ENCODE peak calls at places on chromosomes 2 and 18, in seven cellular contexts. One of them, this sample, is unnamed.

GRCh38 chr2:107775791-107776190 is 50.9 kb upstream of the RGPD4 start:
- DNase-seq in WTC11: no peak
- DNase-seq in HEK293T: no peak
- DNase-seq in HepG2: no peak
- DNase-seq in HCT116: no peak
- DNase-seq in K562: no peak
- DNase-seq in H1: no peak
- DNase-seq in this sample: no peak

GRCh38 chr2:149004836-149005235 is 33.7 kb upstream of the LYPD6B start:
- DNase-seq in WTC11: no peak
- DNase-seq in HEK293T: no peak
- DNase-seq in HepG2: no peak
- DNase-seq in HCT116: no peak
- DNase-seq in K562: no peak
- DNase-seq in H1: no peak
- DNase-seq in this sample: no peak

GRCh38 chr2:262117-262516 is 1.7 kb downstream of the SH3YL1 start:
- DNase-seq in WTC11: no peak
- DNase-seq in HEK293T: no peak
- DNase-seq in HepG2: peak
- DNase-seq in HCT116: no peak
- DNase-seq in K562: no peak
- DNase-seq in H1: no peak
- DNase-seq in this sample: no peak

GRCh38 chr2:48213646-48214045 is 307.3 kb upstream of the FBXO11 start:
- DNase-seq in WTC11: no peak
- DNase-seq in HEK293T: no peak
- DNase-seq in HepG2: no peak
- DNase-seq in HCT116: no peak
- DNase-seq in K562: no peak
- DNase-seq in H1: no peak
- DNase-seq in this sample: no peak

GRCh38 chr2:190532581-190532980 is 1.9 kb downstream of the NEMP2 start:
- DNase-seq in WTC11: no peak
- DNase-seq in HEK293T: no peak
- DNase-seq in HepG2: no peak
- DNase-seq in HCT116: no peak
- DNase-seq in K562: no peak
- DNase-seq in H1: no peak
- DNase-seq in this sample: no peak

GRCh38 chr2:38386377-38386776 is 9.3 kb upstream of the ATL2 start:
- DNase-seq in WTC11: no peak
- DNase-seq in HEK293T: no peak
- DNase-seq in HepG2: no peak
- DNase-seq in HCT116: no peak
- DNase-seq in K562: peak
- DNase-seq in H1: no peak
- DNase-seq in this sample: no peak

GRCh38 chr2:35298493-35298892 is 1057.1 kb upstream of the CRIM1 start:
- DNase-seq in WTC11: no peak
- DNase-seq in HEK293T: no peak
- DNase-seq in HepG2: no peak
- DNase-seq in HCT116: no peak
- DNase-seq in K562: no peak
- DNase-seq in H1: no peak
- DNase-seq in this sample: no peak

GRCh38 chr2:126945118-126945517 is 46.4 kb downstream of the TEX51 start:
- DNase-seq in WTC11: no peak
- DNase-seq in HEK293T: no peak
- DNase-seq in HepG2: no peak
- DNase-seq in HCT116: no peak
- DNase-seq in K562: no peak
- DNase-seq in H1: no peak
- DNase-seq in this sample: no peak

GRCh38 chr2:75246441-75247167 is 47.3 kb upstream of the TACR1 start:
- DNase-seq in WTC11: no peak
- DNase-seq in HEK293T: no peak
- DNase-seq in HepG2: no peak
- DNase-seq in HCT116: no peak
- DNase-seq in K562: no peak
- DNase-seq in H1: no peak
- DNase-seq in this sample: no peak

GRCh38 chr2:142218471-142218870 is 87.7 kb upstream of the LRP1B start:
- DNase-seq in WTC11: no peak
- DNase-seq in HEK293T: no peak
- DNase-seq in HepG2: no peak
- DNase-seq in HCT116: no peak
- DNase-seq in K562: no peak
- DNase-seq in H1: no peak
- DNase-seq in this sample: no peak

GRCh38 chr2:230134496-230135073 is 65.9 kb upstream of the SLC16A14 start:
- DNase-seq in WTC11: no peak
- DNase-seq in HEK293T: no peak
- DNase-seq in HepG2: no peak
- DNase-seq in HCT116: no peak
- DNase-seq in K562: no peak
- DNase-seq in H1: no peak
- DNase-seq in this sample: no peak

GRCh38 chr2:234388591-234388990 is 108.3 kb downstream of the ARL4C start:
- DNase-seq in WTC11: no peak
- DNase-seq in HEK293T: no peak
- DNase-seq in HepG2: no peak
- DNase-seq in HCT116: no peak
- DNase-seq in K562: no peak
- DNase-seq in H1: no peak
- DNase-seq in this sample: no peak

GRCh38 chr2:184067502-184067901 is 530.8 kb upstream of the ZNF804A start:
- DNase-seq in WTC11: no peak
- DNase-seq in HEK293T: peak
- DNase-seq in HepG2: no peak
- DNase-seq in HCT116: no peak
- DNase-seq in K562: no peak
- DNase-seq in H1: no peak
- DNase-seq in this sample: no peak

GRCh38 chr2:16055848-16056580 is 115.7 kb downstream of the MYCN start:
- DNase-seq in WTC11: no peak
- DNase-seq in HEK293T: no peak
- DNase-seq in HepG2: no peak
- DNase-seq in HCT116: no peak
- DNase-seq in K562: no peak
- DNase-seq in H1: no peak
- DNase-seq in this sample: peak

GRCh38 chr2:112690853-112691390 is 29.9 kb upstream of the NT5DC4 start:
- DNase-seq in WTC11: peak
- DNase-seq in HEK293T: peak
- DNase-seq in HepG2: peak
- DNase-seq in HCT116: peak
- DNase-seq in K562: peak
- DNase-seq in H1: peak
- DNase-seq in this sample: no peak

GRCh38 chr2:3127710-3128109 is 249.9 kb downstream of the EIPR1 start:
- DNase-seq in WTC11: no peak
- DNase-seq in HEK293T: no peak
- DNase-seq in HepG2: no peak
- DNase-seq in HCT116: no peak
- DNase-seq in K562: no peak
- DNase-seq in H1: no peak
- DNase-seq in this sample: no peak

GRCh38 chr2:36451512-36451911 is 95.9 kb downstream of the CRIM1 start:
- DNase-seq in WTC11: no peak
- DNase-seq in HEK293T: no peak
- DNase-seq in HepG2: no peak
- DNase-seq in HCT116: no peak
- DNase-seq in K562: peak
- DNase-seq in H1: no peak
- DNase-seq in this sample: no peak

GRCh38 chr2:100529900-100530299 is 32.9 kb upstream of the PDCL3 start:
- DNase-seq in WTC11: no peak
- DNase-seq in HEK293T: no peak
- DNase-seq in HepG2: no peak
- DNase-seq in HCT116: no peak
- DNase-seq in K562: no peak
- DNase-seq in H1: no peak
- DNase-seq in this sample: no peak

GRCh38 chr2:110732422-110733413 is at the start of gene ACOXL:
- DNase-seq in WTC11: peak
- DNase-seq in HEK293T: no peak
- DNase-seq in HepG2: no peak
- DNase-seq in HCT116: peak
- DNase-seq in K562: peak
- DNase-seq in H1: peak
- DNase-seq in this sample: no peak

GRCh38 chr18:60070631-60071030 is 170.8 kb downstream of the PMAIP1 start:
- DNase-seq in WTC11: no peak
- DNase-seq in HEK293T: no peak
- DNase-seq in HepG2: no peak
- DNase-seq in HCT116: no peak
- DNase-seq in K562: no peak
- DNase-seq in H1: no peak
- DNase-seq in this sample: no peak

GRCh38 chr2:207331674-207332073 is 165.9 kb upstream of the KLF7 start:
- DNase-seq in WTC11: no peak
- DNase-seq in HEK293T: no peak
- DNase-seq in HepG2: no peak
- DNase-seq in HCT116: no peak
- DNase-seq in K562: no peak
- DNase-seq in H1: no peak
- DNase-seq in this sample: no peak

GRCh38 chr2:197504512-197504911 is 4.3 kb downstream of the HSPE1 start:
- DNase-seq in WTC11: no peak
- DNase-seq in HEK293T: no peak
- DNase-seq in HepG2: no peak
- DNase-seq in HCT116: no peak
- DNase-seq in K562: no peak
- DNase-seq in H1: no peak
- DNase-seq in this sample: no peak

GRCh38 chr2:197502685-197503084 is 2.5 kb downstream of the HSPE1 start:
- DNase-seq in WTC11: no peak
- DNase-seq in HEK293T: no peak
- DNase-seq in HepG2: no peak
- DNase-seq in HCT116: no peak
- DNase-seq in K562: no peak
- DNase-seq in H1: no peak
- DNase-seq in this sample: no peak

GRCh38 chr2:197500503-197501179 is 462 bp downstream of the HSPE1 start:
- DNase-seq in WTC11: no peak
- DNase-seq in HEK293T: no peak
- DNase-seq in HepG2: no peak
- DNase-seq in HCT116: no peak
- DNase-seq in K562: no peak
- DNase-seq in H1: no peak
- DNase-seq in this sample: no peak

GRCh38 chr2:197504000-197504399 is 3.8 kb downstream of the HSPE1 start:
- DNase-seq in WTC11: no peak
- DNase-seq in HEK293T: no peak
- DNase-seq in HepG2: no peak
- DNase-seq in HCT116: no peak
- DNase-seq in K562: no peak
- DNase-seq in H1: no peak
- DNase-seq in this sample: no peak

DNA sequence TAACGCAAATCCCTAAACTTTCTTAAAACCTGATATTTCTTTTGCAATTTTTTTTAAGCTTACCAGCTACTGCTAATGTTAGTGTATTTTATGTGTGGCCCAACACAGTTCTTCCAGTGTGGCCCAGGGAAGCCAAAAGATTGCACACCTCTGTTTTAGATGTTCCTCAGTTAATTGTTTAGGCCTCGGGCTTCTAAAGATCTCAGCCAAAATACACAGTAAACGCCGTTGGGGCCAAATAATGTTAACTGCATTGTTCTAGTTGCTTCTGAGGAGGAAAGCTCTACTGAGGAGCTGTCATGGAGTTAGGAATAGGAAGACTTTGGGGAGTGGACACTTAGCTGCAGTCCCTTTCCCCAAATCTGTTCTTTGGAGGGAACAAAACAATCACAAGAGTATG is 2.0 kb downstream of the HSPE1 start:
- DNase-seq in WTC11: no peak
- DNase-seq in HEK293T: no peak
- DNase-seq in HepG2: no peak
- DNase-seq in HCT116: no peak
- DNase-seq in K562: no peak
- DNase-seq in H1: no peak
- DNase-seq in this sample: no peak
- TF ChIP-seq SP1 in WTC11: no peak
- TF ChIP-seq SP1 in HEK293T: no peak
- TF ChIP-seq SP1 in HepG2: no peak
- TF ChIP-seq SP1 in HCT116: no peak
- TF ChIP-seq SP1 in K562: no peak
- TF ChIP-seq SP1 in H1: no peak
- TF ChIP-seq SP1 in this sample: no peak

GRCh38 chr18:48827321-48828200 is 123.2 kb downstream of the SMAD7 start:
- DNase-seq in WTC11: peak
- DNase-seq in HEK293T: peak
- DNase-seq in HepG2: no peak
- DNase-seq in HCT116: no peak
- DNase-seq in K562: no peak
- DNase-seq in H1: peak
- DNase-seq in this sample: no peak
- TF ChIP-seq SP1 in WTC11: no peak
- TF ChIP-seq SP1 in HEK293T: no peak
- TF ChIP-seq SP1 in HepG2: no peak
- TF ChIP-seq SP1 in HCT116: no peak
- TF ChIP-seq SP1 in K562: no peak
- TF ChIP-seq SP1 in H1: no peak
- TF ChIP-seq SP1 in this sample: no peak

GRCh38 chr2:96533292-96534073 is 3.1 kb upstream of the ARID5A start:
- DNase-seq in WTC11: no peak
- DNase-seq in HEK293T: no peak
- DNase-seq in HepG2: no peak
- DNase-seq in HCT116: no peak
- DNase-seq in K562: no peak
- DNase-seq in H1: no peak
- DNase-seq in this sample: no peak
- TF ChIP-seq SP1 in WTC11: no peak
- TF ChIP-seq SP1 in HEK293T: no peak
- TF ChIP-seq SP1 in HepG2: no peak
- TF ChIP-seq SP1 in HCT116: no peak
- TF ChIP-seq SP1 in K562: no peak
- TF ChIP-seq SP1 in H1: no peak
- TF ChIP-seq SP1 in this sample: no peak

GRCh38 chr2:188810591-188810990 is 163.6 kb upstream of the COL3A1 start:
- DNase-seq in WTC11: no peak
- DNase-seq in HEK293T: no peak
- DNase-seq in HepG2: no peak
- DNase-seq in HCT116: no peak
- DNase-seq in K562: no peak
- DNase-seq in H1: no peak
- DNase-seq in this sample: no peak
- TF ChIP-seq SP1 in WTC11: no peak
- TF ChIP-seq SP1 in HEK293T: no peak
- TF ChIP-seq SP1 in HepG2: no peak
- TF ChIP-seq SP1 in HCT116: no peak
- TF ChIP-seq SP1 in K562: no peak
- TF ChIP-seq SP1 in H1: no peak
- TF ChIP-seq SP1 in this sample: no peak

This sample was measured in GM12878.